ENCODE peak calls at places on chromosomes 13 and 19, in four cellular contexts. P, C, A and F are unnamed samples.

GRCh38 chr13:44219808-44220544 is 153.6 kb upstream of the SERP2 start:
- DNase-seq in P (no peak), C (no peak), A (no peak), F (no peak)

GRCh38 chr19:17830567-17831418 is 9.5 kb upstream of the INSL3 start:
- DNase-seq in P (peak; percentile 90), C (peak; percentile 64), A (peak; percentile 71), F (peak; percentile 97)

GRCh38 chr13:26562538-26562890 is 5.0 kb downstream of the WASF3 start:
- DNase-seq in P (no peak), C (no peak), A (no peak), F (no peak)

GRCh38 chr13:75715598-75716523 is 79.7 kb downstream of the LMO7 start:
- DNase-seq in P (no peak), C (no peak), A (no peak), F (no peak)

GRCh38 chr13:112880976-112881540 is 88.0 kb upstream of the MCF2L start:
- DNase-seq in P (no peak), C (no peak), A (peak; percentile 48), F (no peak)

GRCh38 chr19:39246951-39247669 is 1.5 kb downstream of the IFNL4 start:
- DNase-seq in P (no peak), C (peak; percentile 26), A (no peak), F (peak; percentile 86)

GRCh38 chr19:18879579-18880373 is 16.2 kb downstream of the CERS1 start:
- DNase-seq in P (peak; percentile 71), C (peak; percentile 40), A (no peak), F (peak; percentile 93)

GRCh38 chr19:19101540-19101939 is 36.7 kb downstream of the TMEM161A start:
- DNase-seq in P (no peak), C (no peak), A (no peak), F (no peak)

GRCh38 chr13:30159446-30159839 is 147.9 kb downstream of the KATNAL1 start:
- DNase-seq in P (no peak), C (peak; percentile 61), A (no peak), F (no peak)

GRCh38 chr13:29453657-29454056 is 141.8 kb downstream of the SLC7A1 start:
- DNase-seq in P (no peak), C (no peak), A (no peak), F (no peak)

GRCh38 chr13:97028441-97029299 is 34.4 kb upstream of the OXGR1 start:
- DNase-seq in P (peak; percentile 67), C (peak; percentile 52), A (peak; percentile 53), F (peak; percentile 37)

GRCh38 chr13:49643003-49643651 is 14.8 kb downstream of the ARL11 start:
- DNase-seq in P (no peak), C (no peak), A (no peak), F (no peak)